ENCODE peak calls at places on chromosomes 11 and 22, in six cellular contexts. P is ACHN; G is neural crest cell; D is CD8-positive, alpha-beta T cell; S is lung; J is AML-193. I is an unnamed sample.
A peak's percentile ranks its signal among the peaks of the same experiment; 100 is the strongest.

GRCh38 chr22:25908212-25908611 is 166.2 kb downstream of the MYO18B start:
- DNase-seq in D (no peak), J (no peak), S (no peak), P (no peak), G (no peak), I (no peak)

GRCh38 chr11:120208012-120208441 is 2.8 kb upstream of the OAF start:
- DNase-seq in D (no peak), G (no peak), S (no peak), P (no peak), J (peak; percentile 41), I (no peak)

GRCh38 chr11:14812776-14813175 is 79.3 kb downstream of the CYP2R1 start:
- DNase-seq in P (no peak), J (no peak), S (no peak), G (no peak), D (no peak), I (peak; percentile 33)

GRCh38 chr22:19821523-19822300 is 33.0 kb downstream of the GNB1L start:
- DNase-seq in P (no peak), S (no peak), D (no peak), J (no peak), G (no peak), I (no peak)

GRCh38 chr11:90204832-90205646 is 17.8 kb downstream of the CHORDC1 start:
- DNase-seq in P (peak; percentile 62), D (no peak), G (no peak), S (no peak), J (peak; percentile 72), I (no peak)

GRCh38 chr11:14644396-14645246 is 1.0 kb downstream of the PDE3B start:
- DNase-seq in G (peak; percentile 35), D (peak; percentile 44), P (no peak), S (no peak), J (no peak), I (peak; percentile 47)

GRCh38 chr11:108527382-108527781 is 29.2 kb upstream of the POGLUT3 start:
- DNase-seq in J (no peak), G (no peak), P (no peak), S (no peak), D (no peak), I (no peak)

GRCh38 chr11:61545341-61545740 is 35.5 kb downstream of the SYT7 start:
- DNase-seq in P (peak; percentile 30), D (no peak), G (no peak), S (no peak), J (peak; percentile 12), I (no peak)

GRCh38 chr22:42937164-42937854 is 77.6 kb downstream of the PACSIN2 start:
- DNase-seq in D (no peak), J (peak; percentile 72), S (peak; percentile 76), P (peak; percentile 74), G (no peak), I (no peak)

GRCh38 chr11:102780491-102780918 is at the start of gene MMP10:
- DNase-seq in J (peak; percentile 21), S (no peak), G (no peak), P (peak; percentile 57), D (no peak), I (peak; percentile 16)

GRCh38 chr11:9708544-9708943 is 44.7 kb downstream of the SWAP70 start:
- DNase-seq in G (no peak), P (no peak), S (no peak), D (no peak), J (no peak), I (no peak)

GRCh38 chr11:10952872-10953271 is 95.0 kb upstream of the ZBED5 start:
- DNase-seq in D (no peak), P (no peak), J (no peak), S (no peak), G (no peak), I (no peak)

GRCh38 chr11:109490953-109491733 is 69.2 kb downstream of the C11orf87 start:
- DNase-seq in S (no peak), G (no peak), D (no peak), J (no peak), P (no peak), I (no peak)

GRCh38 chr11:111939836-111940604 is 2.9 kb downstream of the DIXDC1 start:
- DNase-seq in G (no peak), P (peak; percentile 83), D (no peak), S (no peak), J (no peak), I (no peak)

GRCh38 chr11:83554896-83555295 is 268.7 kb upstream of the CCDC90B start:
- DNase-seq in G (no peak), S (no peak), D (no peak), J (no peak), P (no peak), I (no peak)

GRCh38 chr11:59676205-59676604 is 7.4 kb upstream of the PATL1 start:
- DNase-seq in S (no peak), D (no peak), P (no peak), G (no peak), J (no peak), I (no peak)

GRCh38 chr11:128772814-128773213 is 78.9 kb downstream of the FLI1 start:
- DNase-seq in D (peak; percentile 61), P (no peak), S (peak; percentile 80), J (no peak), G (no peak), I (no peak)

GRCh38 chr11:3894128-3894731 is 38.8 kb downstream of the STIM1 start:
- DNase-seq in P (no peak), G (no peak), D (peak; percentile 27), S (no peak), J (peak; percentile 94), I (no peak)

GRCh38 chr22:37282385-37282677 is at the start of gene CYTH4:
- DNase-seq in S (peak; percentile 68), J (peak; percentile 55), G (no peak), D (peak; percentile 84), P (no peak), I (no peak)